ENCODE peak calls at places on chromosomes 11 and 22, in seven cellular contexts. J, C, I, F, Y, K and E are unnamed samples.

GRCh38 chr22:49763696-49764095 is 64.0 kb downstream of the BRD1 start:
- DNase-seq in Y (peak; percentile 60), I (no peak), K (no peak), F (no peak), C (peak; percentile 12), J (no peak), E (no peak)

GRCh38 chr11:12050470-12050891 is 42.1 kb upstream of the DKK3 start:
- DNase-seq in Y (no peak), K (no peak), F (peak; percentile 72), C (no peak), J (no peak), I (no peak), E (no peak)

GRCh38 chr11:6298605-6299004 is 21.7 kb downstream of the CAVIN3 start:
- DNase-seq in F (peak; percentile 80), J (no peak), C (no peak), I (peak; percentile 60), Y (no peak), K (no peak), E (peak; percentile 23)

GRCh38 chr22:22197993-22198402 is 46.6 kb upstream of the VPREB1 start:
- DNase-seq in K (no peak), I (no peak), C (no peak), Y (no peak), J (no peak), F (no peak), E (no peak)

GRCh38 chr22:50271519-50271970 is 1.4 kb upstream of the MAPK11 start:
- DNase-seq in I (peak; percentile 84), K (peak; percentile 38), J (no peak), F (peak; percentile 51), Y (peak; percentile 87), C (no peak), E (peak; percentile 63)

GRCh38 chr11:96050435-96051182 is 126.7 kb upstream of the MTMR2 start:
- DNase-seq in F (no peak), K (peak; percentile 86), I (peak; percentile 78), Y (no peak), J (no peak), C (no peak), E (peak; percentile 37)

GRCh38 chr11:64868904-64869570 is 9.4 kb downstream of the EHD1 start:
- DNase-seq in K (peak; percentile 94), C (no peak), I (no peak), Y (no peak), J (no peak), F (no peak), E (no peak)

GRCh38 chr11:31480930-31481329 is 28.5 kb downstream of the IMMP1L start:
- DNase-seq in F (no peak), C (no peak), J (no peak), K (no peak), I (no peak), Y (no peak), E (no peak)

GRCh38 chr11:105933666-105934065 is 88.4 kb downstream of the MSANTD4 start:
- DNase-seq in Y (no peak), I (no peak), K (no peak), C (no peak), F (no peak), J (no peak), E (no peak)
- H3K27ac ChIP-seq in Y (no peak overlapping the region), I (no peak overlapping the region), K (no peak overlapping the region), C (no peak overlapping the region), F (no peak overlapping the region), J (no peak overlapping the region), E (no peak overlapping the region)

DNA sequence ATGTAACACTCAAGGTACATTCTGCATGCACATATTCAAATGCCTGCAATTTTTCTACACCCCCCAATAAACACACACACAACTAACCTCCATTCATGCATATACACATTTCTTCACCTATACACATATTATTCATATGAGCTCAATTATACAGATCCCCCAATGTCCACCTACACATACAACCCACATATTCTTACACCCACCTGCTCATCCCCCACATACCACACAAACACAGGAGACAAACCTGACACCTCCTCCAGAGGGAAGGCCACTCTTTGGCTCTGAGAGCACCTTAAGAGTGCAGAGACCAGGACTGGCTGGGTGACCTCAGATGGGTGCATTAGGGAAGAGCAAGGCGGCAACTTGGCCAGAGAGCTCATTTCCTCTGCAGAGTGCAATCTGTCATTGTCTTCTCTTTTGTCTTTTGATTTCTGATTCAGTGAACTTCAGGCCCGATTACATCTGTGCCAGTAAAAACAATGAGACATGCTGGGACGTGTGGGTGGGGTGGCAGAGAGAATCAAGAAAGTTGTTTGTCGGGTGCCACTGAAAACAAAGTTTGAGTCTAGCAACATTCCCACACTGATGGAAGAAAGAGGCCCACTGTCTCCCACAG is 208.4 kb downstream of the NXPE2 start:
- DNase-seq in K (no peak), I (no peak), Y (no peak), J (no peak), C (no peak), F (no peak), E (no peak)
- H3K4me1 ChIP-seq in K (no peaks in the 10 kb centered on the region), I (peaks cover 6% of the 10 kb centered on the region), Y (peaks cover 21% of the 10 kb centered on the region), J (peaks cover 13% of the 10 kb centered on the region), C (no peaks in the 10 kb centered on the region), F (peaks cover 6% of the 10 kb centered on the region), E (no peaks in the 10 kb centered on the region)

DNA sequence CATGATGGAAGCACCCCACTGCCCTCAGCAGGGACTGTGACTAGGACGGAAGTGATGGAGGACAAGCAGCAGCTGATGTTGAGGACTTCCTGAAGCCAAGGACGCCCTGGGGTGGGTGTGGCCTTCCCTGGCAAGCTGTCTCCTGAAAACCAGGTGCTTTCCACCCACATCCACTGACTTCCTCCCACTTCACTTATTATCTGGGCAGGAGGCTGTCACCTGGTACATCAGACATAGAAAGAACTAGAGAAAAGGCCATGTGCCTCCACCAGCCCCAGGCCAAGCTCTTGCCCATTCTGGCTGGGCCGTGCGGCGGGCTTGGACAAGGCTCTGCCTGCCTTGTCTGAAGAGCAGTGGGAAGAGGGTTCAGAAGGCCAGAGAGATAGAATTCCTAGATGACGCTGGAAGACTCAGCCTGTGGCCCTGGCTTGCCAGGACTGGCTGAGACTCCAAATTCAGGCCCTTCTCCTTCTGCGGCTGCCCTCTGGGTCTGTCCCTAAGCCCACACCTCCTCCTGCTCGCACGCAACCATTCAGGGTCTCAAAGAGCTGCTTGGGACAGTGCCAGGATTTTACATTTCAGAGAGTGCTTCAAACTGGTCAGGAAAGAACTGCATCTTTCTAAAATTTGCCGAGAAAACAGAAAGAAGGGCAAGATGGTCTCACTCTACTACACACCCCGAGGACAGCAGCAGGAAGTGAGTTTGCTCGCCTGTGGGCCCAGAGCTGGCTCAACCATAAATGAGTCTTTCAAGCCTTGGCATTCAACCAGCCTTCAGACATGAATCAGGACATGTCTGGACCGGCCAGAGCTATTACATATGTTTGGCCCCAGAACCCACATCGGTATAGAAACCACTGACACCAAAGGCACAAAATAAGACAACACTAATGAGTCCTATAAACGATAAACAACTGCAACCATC is 13.3 kb downstream of the ARHGAP1 start:
- DNase-seq in K (peak; percentile 91), C (no peak), J (no peak), Y (peak; percentile 54), F (no peak), I (no peak), E (no peak)
- H3K27ac ChIP-seq in K (peak overlapping the region; percentile 94), C (peak overlapping the region; percentile 66), J (peak overlapping the region; percentile 94), Y (peak overlapping the region; percentile 68), F (no peak overlapping the region), I (no peak overlapping the region), E (no peak overlapping the region)

DNA sequence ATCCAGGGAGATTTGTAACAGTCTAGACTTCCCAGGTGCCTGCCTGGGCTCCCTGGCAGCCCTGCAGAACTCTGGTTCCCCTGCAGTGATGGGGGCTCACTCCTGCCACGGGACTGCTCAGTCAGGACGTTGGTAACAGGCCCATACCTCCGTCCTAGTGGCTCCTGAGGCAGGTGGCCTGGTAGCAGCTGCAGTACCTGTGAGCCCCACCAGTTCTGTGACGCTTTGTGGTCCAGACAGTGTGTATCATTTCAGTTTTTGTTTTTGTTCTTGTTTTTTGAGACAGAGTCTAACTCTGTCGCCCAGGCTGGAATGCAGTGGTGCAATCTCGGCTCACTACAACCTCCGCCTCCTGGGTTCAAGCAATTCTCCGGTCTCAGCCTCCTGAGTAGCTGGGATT is 27.8 kb downstream of the POLR3H start:
- DNase-seq in J (no peak), F (no peak), I (no peak), Y (no peak), C (no peak), K (no peak), E (no peak)
- H3K4me1 ChIP-seq in J (peaks cover 42% of the 10 kb centered on the region), F (peaks cover 10% of the 10 kb centered on the region), I (peaks cover 16% of the 10 kb centered on the region), Y (peaks cover 52% of the 10 kb centered on the region), C (peaks cover 6% of the 10 kb centered on the region), K (peaks cover 15% of the 10 kb centered on the region), E (no peaks in the 10 kb centered on the region)

GRCh38 chr11:35033011-35033410 is 106.0 kb upstream of the CD44 start:
- DNase-seq in K (no peak), I (no peak), J (no peak), C (no peak), Y (no peak), F (no peak), E (no peak)
- H3K27ac ChIP-seq in K (no peak overlapping the region), I (no peak overlapping the region), J (no peak overlapping the region), C (no peak overlapping the region), Y (no peak overlapping the region), F (no peak overlapping the region), E (no peak overlapping the region)